ENCODE peak calls at places on chromosomes 6 and 20, in six cellular contexts. N, Q, W, X, K and Y are unnamed samples. For H3K9me3 and H3K36me3, the result is how much of the 10 kb centered on the place peaks cover.

GRCh38 chr6:7883381-7883780 is 27.2 kb downstream of the TXNDC5 start:
- DNase-seq in W (no peak), N (no peak), Q (no peak), X (no peak), K (no peak), Y (no peak)

GRCh38 chr6:103675807-103676406 is 1183.8 kb downstream of the HACE1 start:
- DNase-seq in N (no peak), Q (no peak), K (no peak), X (no peak), W (no peak), Y (no peak)

GRCh38 chr20:11564491-11564890 is 353.2 kb upstream of the BTBD3 start:
- DNase-seq in Q (no peak), X (no peak), W (no peak), K (no peak), N (no peak), Y (no peak)

GRCh38 chr20:62042025-62042820 is 23.5 kb downstream of the TAF4 start:
- DNase-seq in Q (peak), X (no peak), N (no peak), K (no peak), W (no peak), Y (no peak)

GRCh38 chr6:12010635-12011275 is 1.4 kb upstream of the HIVEP1 start:
- DNase-seq in Q (peak), N (no peak), K (peak), W (no peak), X (peak), Y (peak)

GRCh38 chr6:20404641-20405032 is 3.0 kb downstream of the E2F3 start:
- DNase-seq in K (peak), X (peak), W (peak), N (peak), Q (no peak), Y (peak)

GRCh38 chr20:37528442-37529213 is 952 bp upstream of the BLCAP start:
- DNase-seq in Q (no peak), W (peak), N (no peak), X (no peak), K (peak), Y (no peak)

GRCh38 chr20:51563597-51564332 is 21.2 kb upstream of the NFATC2 start:
- DNase-seq in N (peak), W (peak), Q (peak), X (peak), K (peak), Y (no peak)

GRCh38 chr6:111737065-111737521 is 131.4 kb upstream of the TRAF3IP2 start:
- DNase-seq in X (no peak), N (peak), Q (no peak), K (no peak), W (peak), Y (no peak)

GRCh38 chr6:143741480-143741879 is 63.7 kb downstream of the PHACTR2 start:
- DNase-seq in X (no peak), N (no peak), Q (no peak), W (no peak), K (no peak), Y (no peak)

GRCh38 chr20:13430346-13431002 is 208.3 kb downstream of the TASP1 start:
- DNase-seq in X (no peak), K (no peak), Q (no peak), N (peak), W (peak), Y (no peak)

GRCh38 chr6:121652726-121653623 is 217.5 kb downstream of the GJA1 start:
- DNase-seq in X (no peak), N (peak), W (peak), K (peak), Q (no peak), Y (no peak)

GRCh38 chr6:4870821-4871494 is 94.8 kb downstream of the CDYL start:
- DNase-seq in X (no peak), K (no peak), Q (no peak), N (peak), W (no peak), Y (no peak)

GRCh38 chr6:169140986-169141495 is 112.6 kb downstream of the THBS2 start:
- DNase-seq in K (no peak), Q (no peak), X (no peak), N (no peak), W (no peak), Y (no peak)

GRCh38 chr20:272718-273117 is 15.2 kb downstream of the DEFB132 start:
- DNase-seq in X (no peak), W (no peak), Q (no peak), K (no peak), N (no peak), Y (no peak)
- TF ChIP-seq CTCF in X (no peak), W (no peak), Q (no peak), K (no peak), N (no peak), Y (no peak)

DNA sequence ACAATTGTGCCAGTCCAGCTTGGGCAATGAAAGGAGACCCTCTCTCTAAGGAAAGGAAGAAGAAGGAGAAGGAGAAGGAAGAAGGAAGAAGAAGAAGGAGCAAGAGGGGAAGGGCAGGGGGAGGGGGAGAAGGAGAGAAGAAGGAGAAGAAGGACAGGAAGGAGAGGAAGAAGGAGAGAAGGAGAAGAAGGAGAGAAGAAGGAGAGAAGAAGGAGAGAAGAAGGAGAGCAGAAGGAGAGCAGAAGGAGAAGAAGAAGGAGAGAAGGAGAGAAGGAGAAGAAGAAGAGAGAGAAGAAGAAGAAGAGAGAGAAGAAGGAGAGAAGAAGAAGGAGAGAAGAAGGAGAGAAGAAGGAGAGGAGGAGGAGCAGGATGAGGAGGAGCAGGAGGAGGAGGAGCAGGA is 22.5 kb upstream of the DEFB116 start:
- DNase-seq in K (no peak), N (no peak), X (no peak), W (no peak), Q (no peak), Y (no peak)
- H3K9me3 ChIP-seq in K (under half), N (under half), X (under half), W (under half), Q (under half), Y (under half)

DNA sequence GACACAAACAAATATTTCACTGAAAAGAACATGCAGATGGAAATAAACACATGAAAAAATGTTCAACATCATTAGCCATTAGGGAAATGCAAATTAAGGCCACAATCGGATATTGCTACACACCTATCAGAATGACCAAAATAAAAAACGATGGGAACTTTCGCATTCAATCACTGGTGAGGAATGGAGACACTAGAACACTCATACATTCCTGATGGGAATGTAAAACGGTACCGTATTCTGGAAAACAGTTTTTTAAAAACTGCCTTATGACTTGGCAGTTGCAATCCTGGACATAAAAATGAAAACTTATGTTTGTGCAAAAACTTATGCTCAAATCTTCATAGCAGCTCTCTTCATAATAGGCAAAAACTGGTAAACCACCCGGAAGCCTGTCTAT is 146.0 kb downstream of the CEBPB start:
- DNase-seq in N (no peak), W (peak), K (no peak), X (no peak), Q (no peak), Y (no peak)
- H3K36me3 ChIP-seq in N (under half), W (under half), K (under half), X (under half), Q (under half), Y (under half)

GRCh38 chr6:92433911-92434310 is 985.4 kb downstream of the EPHA7 start:
- DNase-seq in W (no peak), Q (no peak), N (no peak), K (no peak), X (no peak), Y (no peak)
- TF ChIP-seq CTCF in W (no peak), Q (no peak), N (no peak), K (no peak), X (no peak), Y (no peak)

DNA sequence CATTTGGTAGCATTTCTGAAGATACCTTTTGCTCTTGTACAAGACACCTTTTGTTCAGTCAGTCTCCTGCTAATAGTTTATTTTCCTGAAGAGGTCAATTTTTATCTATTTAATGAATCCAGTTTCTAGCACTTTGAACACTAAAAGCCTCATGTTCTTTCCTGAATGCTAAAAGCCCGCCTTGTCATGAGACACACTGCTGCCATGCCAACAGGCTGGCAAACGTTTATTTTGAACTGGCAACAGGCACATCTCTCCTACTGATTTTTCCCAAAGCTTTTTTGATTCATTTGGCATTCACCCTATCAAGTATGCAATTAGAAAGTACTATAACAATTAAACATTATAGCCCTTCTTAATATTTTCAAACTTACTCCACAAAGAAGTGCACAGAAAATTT is 421.2 kb upstream of the EYS start:
- DNase-seq in Q (no peak), K (no peak), W (no peak), N (no peak), X (no peak), Y (no peak)
- H3K9me3 ChIP-seq in Q (under half), K (under half), W (under half), N (under half), X (under half), Y (under half)

DNA sequence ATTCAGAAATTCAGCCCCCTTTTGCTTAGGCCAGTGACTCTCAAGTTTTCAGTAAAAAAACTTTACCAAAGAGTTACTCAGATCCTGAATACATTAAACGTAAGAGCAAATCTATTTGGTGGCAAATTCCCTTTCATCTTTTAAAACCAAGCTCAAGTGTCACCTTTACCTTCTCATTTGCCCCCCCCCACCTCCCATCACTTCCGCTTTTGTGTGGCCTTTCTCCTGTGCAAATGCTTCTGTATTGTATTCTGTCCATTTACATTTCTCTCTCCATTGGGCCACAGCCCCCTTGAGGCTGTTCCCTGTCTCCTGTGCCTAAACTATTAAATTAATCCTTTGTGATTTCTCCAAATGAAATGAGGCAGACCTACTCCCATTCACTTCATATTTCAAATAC is 1.9 kb downstream of the NOL7 start:
- DNase-seq in X (no peak), N (no peak), Q (no peak), W (no peak), K (no peak), Y (no peak)
- H3K36me3 ChIP-seq in X (under half), N (under half), Q (under half), W (under half), K (under half), Y (half or more)

GRCh38 chr6:127301199-127301700 is 34.6 kb downstream of the RNF146 start:
- DNase-seq in X (no peak), K (no peak), W (peak), N (peak), Q (no peak), Y (no peak)

GRCh38 chr6:127300411-127300810 is 33.7 kb downstream of the RNF146 start:
- DNase-seq in Q (no peak), K (no peak), N (peak), X (peak), W (peak), Y (no peak)

GRCh38 chr6:127305741-127306140 is 37.7 kb downstream of the ECHDC1 start:
- DNase-seq in X (no peak), K (no peak), W (no peak), Q (no peak), N (no peak), Y (no peak)

GRCh38 chr6:127303917-127304316 is 37.3 kb downstream of the RNF146 start:
- DNase-seq in Q (no peak), K (no peak), X (no peak), N (no peak), W (no peak), Y (no peak)

GRCh38 chr6:127302728-127303675 is 36.3 kb downstream of the RNF146 start:
- DNase-seq in X (peak), K (peak), W (peak), N (no peak), Q (no peak), Y (peak)
- TF ChIP-seq CTCF in X (peak), K (peak), W (peak), N (peak), Q (peak), Y (peak)

GRCh38 chr6:87257046-87257445 is 65.3 kb upstream of the SMIM8 start:
- DNase-seq in N (no peak), K (no peak), W (no peak), Q (no peak), X (no peak), Y (no peak)
- H3K9me3 ChIP-seq in N (under half), K (under half), W (under half), Q (under half), X (under half), Y (under half)

GRCh38 chr20:275791-276190 is 14.8 kb downstream of the C20orf96 start:
- DNase-seq in N (no peak), Q (no peak), K (no peak), X (no peak), W (no peak), Y (no peak)
- H3K36me3 ChIP-seq in N (under half), Q (under half), K (under half), X (under half), W (under half), Y (under half)